ENCODE peak calls at places on chromosomes 11 and 22, in ten cellular contexts. B is AG09319, F is neural progenitor cell, O is A549, X is Calu3, M is endothelial cell, J is tibial artery, C is Peyer's patch, A is progenitor cell of endocrine pancreas, G is AG04450. H is an unnamed sample.

GRCh38 chr11:72867970-72868369 is 53.8 kb downstream of the ATG16L2 start:
- DNase-seq in X (no peak), J (no peak), F (no peak), A (no peak), B (no peak), C (no peak), O (no peak), G (no peak), M (no peak), H (no peak)

GRCh38 chr11:105553015-105553414 is 56.9 kb upstream of the GRIA4 start:
- DNase-seq in B (no peak), G (peak), C (no peak), J (no peak), O (no peak), A (no peak), F (no peak), X (no peak), M (no peak), H (no peak)

GRCh38 chr11:88352139-88352538 is 14.6 kb upstream of the CTSC start:
- DNase-seq in B (no peak), G (no peak), J (no peak), F (no peak), C (no peak), M (no peak), O (no peak), A (no peak), X (no peak), H (no peak)

GRCh38 chr22:38296372-38296771 is 20.9 kb downstream of the CSNK1E start:
- DNase-seq in J (no peak), F (no peak), G (no peak), C (no peak), X (no peak), B (no peak), M (no peak), O (no peak), A (no peak), H (no peak)

GRCh38 chr11:11534981-11535380 is 86.8 kb downstream of the GALNT18 start:
- DNase-seq in B (no peak), O (no peak), A (no peak), G (peak), J (peak), X (no peak), C (no peak), M (no peak), F (no peak), H (no peak)

GRCh38 chr11:129119036-129119435 is 73.1 kb downstream of the ARHGAP32 start:
- DNase-seq in F (no peak), J (no peak), B (no peak), M (no peak), C (no peak), X (no peak), G (no peak), O (no peak), A (no peak), H (no peak)

GRCh38 chr11:126359431-126360048 is 4.1 kb downstream of the ST3GAL4 start:
- DNase-seq in F (no peak), B (peak), C (no peak), X (no peak), O (no peak), A (no peak), J (peak), M (no peak), G (no peak), H (no peak)

GRCh38 chr11:118398797-118399564 is 2.4 kb upstream of the ATP5MG start:
- DNase-seq in X (no peak), C (no peak), A (no peak), B (no peak), F (no peak), G (no peak), J (no peak), O (no peak), M (no peak), H (no peak)

GRCh38 chr22:27487600-27488450 is 313.7 kb downstream of the MN1 start:
- DNase-seq in X (peak), A (no peak), F (no peak), M (no peak), B (no peak), O (no peak), C (no peak), G (no peak), J (no peak), H (no peak)

GRCh38 chr22:12601870-12602779 is 2925.9 kb upstream of the OR11H1 start:
- DNase-seq in M (no peak), X (no peak), B (no peak), C (no peak), F (no peak), J (peak), G (no peak), O (no peak), A (no peak), H (no peak)

GRCh38 chr11:117618956-117619355 is 178.1 kb downstream of the DSCAML1 start:
- DNase-seq in B (no peak), O (no peak), J (peak), A (no peak), X (no peak), F (peak), G (no peak), M (peak), C (no peak), H (no peak)

GRCh38 chr11:91081440-91082088 is 858.7 kb upstream of the CHORDC1 start:
- DNase-seq in O (peak), M (no peak), F (no peak), B (no peak), J (no peak), G (no peak), X (no peak), C (no peak), A (no peak), H (no peak)

GRCh38 chr11:35598254-35599125 is 19.8 kb upstream of the FJX1 start:
- DNase-seq in J (no peak), M (no peak), A (no peak), F (no peak), G (no peak), O (no peak), C (no peak), X (peak), B (no peak), H (no peak)

GRCh38 chr11:85114786-85115185 is 512.4 kb downstream of the DLG2 start:
- DNase-seq in X (peak), C (no peak), F (no peak), M (no peak), B (no peak), J (no peak), O (no peak), G (peak), A (no peak), H (no peak)

GRCh38 chr22:26995222-26995621 is 337.8 kb downstream of the MIAT start:
- DNase-seq in B (no peak), M (no peak), F (no peak), A (no peak), X (no peak), J (no peak), G (no peak), O (no peak), C (no peak), H (no peak)

GRCh38 chr22:23110190-23110921 is 31.4 kb downstream of the RSPH14 start:
- DNase-seq in C (no peak), J (no peak), A (no peak), F (no peak), B (no peak), G (no peak), X (no peak), M (no peak), O (no peak), H (no peak)

GRCh38 chr22:45878051-45878764 is 98.8 kb downstream of the WNT7B start:
- DNase-seq in C (no peak), B (no peak), O (no peak), F (peak), J (peak), A (peak), X (no peak), M (no peak), G (no peak), H (peak)

GRCh38 chr22:36505998-36506635 is 723 bp downstream of the FOXRED2 start:
- DNase-seq in J (peak), C (no peak), G (no peak), X (no peak), F (no peak), O (no peak), B (no peak), A (no peak), M (no peak), H (no peak)
- TF ChIP-seq CTCF in J (no peak), C (no peak), G (no peak), X (no peak), F (no peak), O (no peak), B (no peak), A (no peak), M (no peak), H (no peak)

DNA sequence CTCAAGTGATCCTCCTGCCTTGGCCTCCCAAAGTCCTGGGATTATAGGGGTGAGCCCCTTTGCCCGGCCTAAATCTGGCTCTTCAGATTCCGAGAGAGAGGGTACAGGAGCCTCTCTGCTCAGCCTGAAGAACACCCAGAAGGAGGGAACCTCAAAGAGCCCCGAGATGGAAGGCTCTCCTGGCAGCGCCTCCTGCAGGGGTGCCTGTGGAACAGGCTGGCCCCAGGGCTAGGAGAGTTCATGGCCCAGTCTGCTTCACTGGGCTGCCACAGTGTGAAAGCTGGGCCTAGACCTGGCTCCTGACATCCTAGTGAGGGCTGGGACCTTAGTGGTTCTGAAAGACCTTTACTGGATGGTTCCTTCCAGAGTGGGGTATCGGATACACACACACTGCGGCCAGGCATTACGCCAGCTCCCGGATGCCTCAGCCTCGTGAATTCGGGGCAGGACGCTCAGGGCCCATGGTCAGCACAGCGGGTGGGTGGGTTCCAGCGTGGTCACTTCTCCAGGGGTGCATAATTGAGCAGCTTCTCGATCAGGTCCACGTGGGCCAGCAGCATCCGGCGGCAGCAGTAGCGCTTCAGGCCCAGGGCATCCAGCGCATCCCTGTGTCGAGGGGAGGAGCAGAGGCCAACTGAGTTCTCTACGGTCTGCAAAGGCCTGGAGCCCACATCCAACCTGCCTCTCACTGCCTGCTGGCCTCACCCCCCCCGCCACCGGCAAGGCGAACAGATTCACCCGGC is 2.3 kb downstream of the POLR2L start:
- DNase-seq in G (no peak), F (no peak), O (no peak), J (no peak), X (no peak), B (no peak), M (no peak), C (no peak), A (no peak), H (no peak)
- TF ChIP-seq CTCF in G (peak), F (no peak), O (peak), J (no peak), X (no peak), B (peak), M (no peak), C (no peak), A (peak), H (no peak)

DNA sequence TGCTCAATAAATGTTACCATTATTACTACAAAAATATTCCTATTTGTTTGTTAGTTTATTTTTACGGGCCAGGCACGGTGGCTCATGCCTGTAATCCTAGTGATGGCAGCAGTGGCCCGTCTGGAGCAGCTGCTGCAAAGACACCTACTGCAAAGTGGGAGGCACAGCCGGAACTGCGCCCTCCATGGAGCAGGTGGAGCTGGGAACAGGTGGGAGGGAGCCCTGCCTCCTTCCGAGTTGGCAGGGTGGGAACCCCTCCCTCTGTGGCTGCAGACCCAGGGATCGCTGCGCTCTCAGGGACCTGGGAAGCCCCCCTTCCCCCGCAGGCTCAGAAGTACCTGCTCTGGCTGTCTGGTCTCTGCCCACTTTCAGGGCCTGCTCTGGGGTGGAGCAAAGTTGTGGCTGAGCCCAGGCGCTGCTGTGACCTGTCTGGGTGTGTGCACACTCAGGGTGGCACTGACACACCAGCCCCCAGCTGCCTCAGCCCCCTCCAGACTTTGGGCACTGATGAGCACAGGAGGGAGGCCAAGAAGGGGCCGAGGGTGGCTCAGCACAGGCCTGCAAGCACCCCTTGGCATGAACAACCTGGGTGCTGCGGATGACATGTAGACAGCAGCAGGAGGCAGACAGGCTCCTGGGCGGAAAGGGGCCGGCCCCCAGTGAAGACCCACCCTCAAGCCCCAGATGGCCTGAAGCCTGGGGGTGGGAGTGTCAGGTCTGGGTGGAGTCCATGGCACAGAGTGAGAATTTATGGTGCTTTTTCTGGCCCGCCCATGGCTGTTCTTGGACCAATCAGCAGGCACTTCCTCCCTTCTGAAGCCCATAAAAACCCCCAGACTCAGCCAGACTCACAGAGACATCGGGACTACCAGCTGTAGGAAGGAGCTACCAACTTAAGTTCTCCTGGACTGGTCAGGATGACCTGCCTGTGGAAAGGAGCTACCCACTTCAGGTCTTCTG is 103.7 kb upstream of the CLMP start:
- DNase-seq in G (no peak), M (no peak), J (no peak), X (no peak), B (no peak), F (no peak), C (no peak), A (no peak), O (no peak), H (no peak)
- TF ChIP-seq CTCF in G (no peak), M (no peak), J (no peak), X (no peak), B (no peak), F (no peak), C (no peak), A (no peak), O (no peak), H (no peak)

GRCh38 chr11:13362596-13363109 is 85.1 kb downstream of the BMAL1 start:
- DNase-seq in F (no peak), G (no peak), A (no peak), B (no peak), X (no peak), C (no peak), J (no peak), O (no peak), M (no peak), H (no peak)

GRCh38 chr11:13366266-13367026 is 88.9 kb downstream of the BMAL1 start:
- DNase-seq in B (no peak), J (no peak), G (peak), F (no peak), X (no peak), M (no peak), C (no peak), A (no peak), O (no peak), H (no peak)

GRCh38 chr11:13364388-13364787 is 86.8 kb downstream of the BMAL1 start:
- DNase-seq in M (no peak), C (no peak), J (no peak), G (no peak), A (no peak), O (no peak), F (no peak), B (no peak), X (no peak), H (no peak)

GRCh38 chr11:13368041-13368446 is 90.5 kb downstream of the BMAL1 start:
- DNase-seq in A (no peak), M (no peak), F (no peak), J (no peak), X (no peak), B (no peak), G (no peak), O (no peak), C (no peak), H (no peak)

GRCh38 chr11:13367115-13367514 is 89.5 kb downstream of the BMAL1 start:
- DNase-seq in C (no peak), A (no peak), M (no peak), B (no peak), X (no peak), G (no peak), O (peak), J (no peak), F (no peak), H (no peak)
- TF ChIP-seq CTCF in C (no peak), A (no peak), M (no peak), B (no peak), X (no peak), G (no peak), O (no peak), J (no peak), F (no peak), H (no peak)

GRCh38 chr11:110312670-110313069 is 16.3 kb upstream of the RDX start:
- DNase-seq in X (no peak), B (no peak), G (no peak), M (no peak), C (no peak), J (no peak), F (no peak), A (no peak), O (no peak), H (no peak)

GRCh38 chr11:110317516-110317932 is 21.1 kb upstream of the RDX start:
- DNase-seq in A (no peak), O (no peak), B (no peak), M (no peak), F (no peak), G (no peak), J (no peak), C (no peak), X (no peak), H (no peak)

GRCh38 chr11:110311783-110312578 is 15.6 kb upstream of the RDX start:
- DNase-seq in B (no peak), M (no peak), G (no peak), X (no peak), C (no peak), J (no peak), A (no peak), O (no peak), F (no peak), H (no peak)

GRCh38 chr11:110318638-110319404 is 22.4 kb upstream of the RDX start:
- DNase-seq in J (no peak), A (no peak), F (no peak), B (no peak), M (no peak), O (no peak), G (no peak), C (no peak), X (no peak), H (no peak)

DNA sequence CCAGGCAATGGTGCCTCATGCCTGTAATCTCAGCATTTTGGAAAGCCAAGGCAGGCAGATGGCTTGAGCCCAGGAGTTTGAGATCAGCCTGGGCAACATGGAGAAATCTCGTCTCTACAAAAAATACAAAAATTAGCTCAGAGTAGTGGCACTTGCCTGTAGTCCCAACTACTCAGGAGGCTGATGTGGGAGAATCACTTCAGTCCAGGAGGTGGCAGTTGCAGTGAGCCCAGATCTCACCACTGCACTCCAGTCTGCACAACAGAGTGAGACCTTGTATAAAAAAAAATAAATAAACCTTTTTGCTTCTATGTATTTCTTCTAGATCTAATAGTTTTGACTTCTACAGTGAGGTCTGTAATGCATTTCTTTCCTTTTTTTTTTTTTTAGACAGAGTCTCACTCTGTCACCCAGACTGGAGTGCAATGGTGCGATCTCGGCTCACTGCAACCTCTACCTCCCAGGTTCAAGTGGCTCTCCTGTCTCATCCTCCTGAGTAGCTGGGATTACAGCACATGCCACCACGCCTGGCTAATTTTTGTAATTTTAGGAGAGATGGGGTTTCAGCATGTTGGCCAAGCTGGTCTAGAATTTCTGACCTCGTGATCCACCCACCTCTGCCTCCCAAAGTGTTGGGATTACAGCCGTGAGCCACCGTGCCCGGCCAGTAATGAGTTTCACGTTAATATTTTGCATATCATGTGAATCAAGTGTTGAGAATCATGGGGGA is 18.1 kb upstream of the RDX start:
- DNase-seq in A (no peak), C (no peak), M (no peak), F (no peak), O (no peak), X (no peak), J (no peak), G (no peak), B (no peak), H (no peak)
- TF ChIP-seq CTCF in A (no peak), C (no peak), M (no peak), F (no peak), O (no peak), X (no peak), J (no peak), G (no peak), B (no peak), H (no peak)

DNA sequence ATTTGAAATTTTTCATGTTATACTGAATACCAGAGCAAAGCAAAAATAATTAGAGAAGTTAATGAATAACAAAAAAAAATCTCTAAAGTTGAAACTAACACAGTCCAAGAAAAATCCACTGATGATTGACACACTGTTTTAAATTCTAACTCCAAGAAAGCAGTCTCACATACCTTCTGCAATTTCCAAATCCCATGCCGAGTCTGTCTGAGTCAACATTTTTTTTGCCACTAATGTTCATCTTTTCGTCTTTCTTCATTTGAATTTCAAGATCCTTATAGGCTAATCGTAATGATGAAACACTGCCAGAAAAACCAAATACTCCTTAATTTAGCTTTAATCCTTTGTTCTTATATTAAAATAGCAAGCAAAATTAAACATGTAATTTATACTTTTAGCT is 39.5 kb downstream of the ARFGAP3 start:
- DNase-seq in J (no peak), X (no peak), C (no peak), O (no peak), A (no peak), F (no peak), B (no peak), M (no peak), G (no peak), H (no peak)
- TF ChIP-seq CTCF in J (no peak), X (no peak), C (no peak), O (no peak), A (no peak), F (no peak), B (no peak), M (no peak), G (no peak), H (no peak)

GRCh38 chr22:30885591-30885990 is 83.0 kb downstream of the MORC2 start:
- DNase-seq in O (no peak), B (no peak), J (peak), A (no peak), M (no peak), X (no peak), C (no peak), G (no peak), F (no peak), H (no peak)
- TF ChIP-seq CTCF in O (no peak), B (no peak), J (no peak), A (no peak), M (no peak), X (no peak), C (no peak), G (no peak), F (no peak), H (no peak)

H was measured in activated B cell treated with CpG ODN at 0.5 μM for 24 hours.